ENCODE peak calls at places on chromosome 7, in ten cellular contexts. One of them, this sample, is unnamed.

GRCh38 chr7:42380411-42380810 is 143.4 kb upstream of the GLI3 start:
- DNase-seq in stimulated activated naive CD8-positive, alpha-beta T cell treated with anti-CD3 and anti-CD28 coated beads, Interleukin-15, Interleukin-2, amounts not matched to agents 100 U/mL and 50 U/mL, for 24 hours: no peak
- DNase-seq in nephron progenitor cell: no peak
- DNase-seq in HEK293T: no peak
- DNase-seq in Calu3: no peak
- DNase-seq in GM20000: no peak
- DNase-seq in G401: no peak
- DNase-seq in activated naive CD8-positive, alpha-beta T cell treated with anti-CD3 and anti-CD28 coated beads, Interleukin-2, amount 50 U/mL, for 16 hours: no peak
- DNase-seq in GM12878: no peak
- DNase-seq in osteocyte: no peak
- DNase-seq in this sample: no peak

GRCh38 chr7:74121401-74122249 is 38.0 kb downstream of the LIMK1 start:
- DNase-seq in stimulated activated naive CD8-positive, alpha-beta T cell treated with anti-CD3 and anti-CD28 coated beads, Interleukin-15, Interleukin-2, amounts not matched to agents 100 U/mL and 50 U/mL, for 24 hours: no peak
- DNase-seq in nephron progenitor cell: peak
- DNase-seq in HEK293T: no peak
- DNase-seq in Calu3: no peak
- DNase-seq in GM20000: no peak
- DNase-seq in G401: no peak
- DNase-seq in activated naive CD8-positive, alpha-beta T cell treated with anti-CD3 and anti-CD28 coated beads, Interleukin-2, amount 50 U/mL, for 16 hours: no peak
- DNase-seq in GM12878: no peak
- DNase-seq in osteocyte: no peak
- DNase-seq in this sample: no peak

GRCh38 chr7:26143298-26144044 is 8.5 kb upstream of the NFE2L3 start:
- DNase-seq in stimulated activated naive CD8-positive, alpha-beta T cell treated with anti-CD3 and anti-CD28 coated beads, Interleukin-15, Interleukin-2, amounts not matched to agents 100 U/mL and 50 U/mL, for 24 hours: no peak
- DNase-seq in nephron progenitor cell: no peak
- DNase-seq in HEK293T: no peak
- DNase-seq in Calu3: peak
- DNase-seq in GM20000: no peak
- DNase-seq in G401: no peak
- DNase-seq in activated naive CD8-positive, alpha-beta T cell treated with anti-CD3 and anti-CD28 coated beads, Interleukin-2, amount 50 U/mL, for 16 hours: no peak
- DNase-seq in GM12878: no peak
- DNase-seq in osteocyte: no peak
- DNase-seq in this sample: no peak

GRCh38 chr7:8211725-8212096 is 50.3 kb downstream of the ICA1 start:
- DNase-seq in stimulated activated naive CD8-positive, alpha-beta T cell treated with anti-CD3 and anti-CD28 coated beads, Interleukin-15, Interleukin-2, amounts not matched to agents 100 U/mL and 50 U/mL, for 24 hours: no peak
- DNase-seq in nephron progenitor cell: no peak
- DNase-seq in HEK293T: no peak
- DNase-seq in Calu3: no peak
- DNase-seq in GM20000: no peak
- DNase-seq in G401: peak
- DNase-seq in activated naive CD8-positive, alpha-beta T cell treated with anti-CD3 and anti-CD28 coated beads, Interleukin-2, amount 50 U/mL, for 16 hours: no peak
- DNase-seq in GM12878: no peak
- DNase-seq in osteocyte: no peak
- DNase-seq in this sample: no peak

GRCh38 chr7:132520591-132520990 is 55.7 kb downstream of the PLXNA4 start:
- DNase-seq in stimulated activated naive CD8-positive, alpha-beta T cell treated with anti-CD3 and anti-CD28 coated beads, Interleukin-15, Interleukin-2, amounts not matched to agents 100 U/mL and 50 U/mL, for 24 hours: no peak
- DNase-seq in nephron progenitor cell: no peak
- DNase-seq in HEK293T: no peak
- DNase-seq in Calu3: no peak
- DNase-seq in GM20000: no peak
- DNase-seq in G401: no peak
- DNase-seq in activated naive CD8-positive, alpha-beta T cell treated with anti-CD3 and anti-CD28 coated beads, Interleukin-2, amount 50 U/mL, for 16 hours: no peak
- DNase-seq in GM12878: no peak
- DNase-seq in osteocyte: no peak
- DNase-seq in this sample: no peak

GRCh38 chr7:4834601-4835397 is 27.0 kb downstream of the PAPOLB start:
- DNase-seq in stimulated activated naive CD8-positive, alpha-beta T cell treated with anti-CD3 and anti-CD28 coated beads, Interleukin-15, Interleukin-2, amounts not matched to agents 100 U/mL and 50 U/mL, for 24 hours: no peak
- DNase-seq in nephron progenitor cell: no peak
- DNase-seq in HEK293T: no peak
- DNase-seq in Calu3: no peak
- DNase-seq in GM20000: no peak
- DNase-seq in G401: no peak
- DNase-seq in activated naive CD8-positive, alpha-beta T cell treated with anti-CD3 and anti-CD28 coated beads, Interleukin-2, amount 50 U/mL, for 16 hours: no peak
- DNase-seq in GM12878: no peak
- DNase-seq in osteocyte: no peak
- DNase-seq in this sample: no peak

GRCh38 chr7:44484482-44485313 is 5.8 kb downstream of the NUDCD3 start:
- DNase-seq in stimulated activated naive CD8-positive, alpha-beta T cell treated with anti-CD3 and anti-CD28 coated beads, Interleukin-15, Interleukin-2, amounts not matched to agents 100 U/mL and 50 U/mL, for 24 hours: no peak
- DNase-seq in nephron progenitor cell: no peak
- DNase-seq in HEK293T: no peak
- DNase-seq in Calu3: no peak
- DNase-seq in GM20000: no peak
- DNase-seq in G401: no peak
- DNase-seq in activated naive CD8-positive, alpha-beta T cell treated with anti-CD3 and anti-CD28 coated beads, Interleukin-2, amount 50 U/mL, for 16 hours: no peak
- DNase-seq in GM12878: no peak
- DNase-seq in osteocyte: no peak
- DNase-seq in this sample: no peak

GRCh38 chr7:47940482-47941001 is 7.7 kb downstream of the PKD1L1 start:
- DNase-seq in stimulated activated naive CD8-positive, alpha-beta T cell treated with anti-CD3 and anti-CD28 coated beads, Interleukin-15, Interleukin-2, amounts not matched to agents 100 U/mL and 50 U/mL, for 24 hours: no peak
- DNase-seq in nephron progenitor cell: no peak
- DNase-seq in HEK293T: no peak
- DNase-seq in Calu3: no peak
- DNase-seq in GM20000: no peak
- DNase-seq in G401: no peak
- DNase-seq in activated naive CD8-positive, alpha-beta T cell treated with anti-CD3 and anti-CD28 coated beads, Interleukin-2, amount 50 U/mL, for 16 hours: no peak
- DNase-seq in GM12878: no peak
- DNase-seq in osteocyte: peak
- DNase-seq in this sample: no peak

GRCh38 chr7:3892167-3892566 is 591.1 kb downstream of the SDK1 start:
- DNase-seq in stimulated activated naive CD8-positive, alpha-beta T cell treated with anti-CD3 and anti-CD28 coated beads, Interleukin-15, Interleukin-2, amounts not matched to agents 100 U/mL and 50 U/mL, for 24 hours: no peak
- DNase-seq in nephron progenitor cell: no peak
- DNase-seq in HEK293T: no peak
- DNase-seq in Calu3: no peak
- DNase-seq in GM20000: no peak
- DNase-seq in G401: peak
- DNase-seq in activated naive CD8-positive, alpha-beta T cell treated with anti-CD3 and anti-CD28 coated beads, Interleukin-2, amount 50 U/mL, for 16 hours: no peak
- DNase-seq in GM12878: no peak
- DNase-seq in osteocyte: no peak
- DNase-seq in this sample: no peak

GRCh38 chr7:45086348-45087065 is 2.3 kb downstream of the NACAD start:
- DNase-seq in stimulated activated naive CD8-positive, alpha-beta T cell treated with anti-CD3 and anti-CD28 coated beads, Interleukin-15, Interleukin-2, amounts not matched to agents 100 U/mL and 50 U/mL, for 24 hours: no peak
- DNase-seq in nephron progenitor cell: no peak
- DNase-seq in HEK293T: no peak
- DNase-seq in Calu3: no peak
- DNase-seq in GM20000: no peak
- DNase-seq in G401: no peak
- DNase-seq in activated naive CD8-positive, alpha-beta T cell treated with anti-CD3 and anti-CD28 coated beads, Interleukin-2, amount 50 U/mL, for 16 hours: no peak
- DNase-seq in GM12878: no peak
- DNase-seq in osteocyte: no peak
- DNase-seq in this sample: peak

GRCh38 chr7:1056006-1056784 is 11.8 kb downstream of the GPR146 start:
- DNase-seq in stimulated activated naive CD8-positive, alpha-beta T cell treated with anti-CD3 and anti-CD28 coated beads, Interleukin-15, Interleukin-2, amounts not matched to agents 100 U/mL and 50 U/mL, for 24 hours: no peak
- DNase-seq in nephron progenitor cell: no peak
- DNase-seq in HEK293T: no peak
- DNase-seq in Calu3: no peak
- DNase-seq in GM20000: no peak
- DNase-seq in G401: peak
- DNase-seq in activated naive CD8-positive, alpha-beta T cell treated with anti-CD3 and anti-CD28 coated beads, Interleukin-2, amount 50 U/mL, for 16 hours: no peak
- DNase-seq in GM12878: no peak
- DNase-seq in osteocyte: no peak
- DNase-seq in this sample: no peak

GRCh38 chr7:43038229-43038628 is 74.2 kb upstream of the HECW1 start:
- DNase-seq in stimulated activated naive CD8-positive, alpha-beta T cell treated with anti-CD3 and anti-CD28 coated beads, Interleukin-15, Interleukin-2, amounts not matched to agents 100 U/mL and 50 U/mL, for 24 hours: no peak
- DNase-seq in nephron progenitor cell: no peak
- DNase-seq in HEK293T: no peak
- DNase-seq in Calu3: no peak
- DNase-seq in GM20000: no peak
- DNase-seq in G401: no peak
- DNase-seq in activated naive CD8-positive, alpha-beta T cell treated with anti-CD3 and anti-CD28 coated beads, Interleukin-2, amount 50 U/mL, for 16 hours: no peak
- DNase-seq in GM12878: no peak
- DNase-seq in osteocyte: no peak
- DNase-seq in this sample: no peak

GRCh38 chr7:115217373-115217772 is 295.5 kb downstream of the MDFIC start:
- DNase-seq in stimulated activated naive CD8-positive, alpha-beta T cell treated with anti-CD3 and anti-CD28 coated beads, Interleukin-15, Interleukin-2, amounts not matched to agents 100 U/mL and 50 U/mL, for 24 hours: no peak
- DNase-seq in nephron progenitor cell: no peak
- DNase-seq in HEK293T: no peak
- DNase-seq in Calu3: no peak
- DNase-seq in GM20000: peak
- DNase-seq in G401: no peak
- DNase-seq in activated naive CD8-positive, alpha-beta T cell treated with anti-CD3 and anti-CD28 coated beads, Interleukin-2, amount 50 U/mL, for 16 hours: no peak
- DNase-seq in GM12878: no peak
- DNase-seq in osteocyte: no peak
- DNase-seq in this sample: peak